ENCODE peak calls at places on chromosome 16, in six cellular contexts. A is ovary, U is AG04450, X is left ventricle myocardium inferior, W is thoracic aorta, N is tibial nerve. K is an unnamed sample.
A peak's percentile ranks its signal among the peaks of the same experiment; 100 is the strongest.

GRCh38 chr16:31505483-31505882 is 2.7 kb downstream of the RUSF1 start:
- DNase-seq in A (no peak), X (no peak), N (no peak), W (no peak), U (no peak), K (no peak)

GRCh38 chr16:89113152-89113547 is 19.5 kb downstream of the ACSF3 start:
- DNase-seq in W (no peak), U (no peak), N (no peak), X (peak; percentile 4), A (no peak), K (no peak)

GRCh38 chr16:89042711-89043551 is 50.7 kb upstream of the ACSF3 start:
- DNase-seq in W (no peak), N (no peak), X (no peak), A (no peak), U (no peak), K (no peak)

GRCh38 chr16:9003322-9003721 is 39.6 kb upstream of the USP7 start:
- DNase-seq in W (no peak), N (no peak), X (no peak), U (no peak), A (no peak), K (no peak)

GRCh38 chr16:27515874-27516353 is 33.8 kb downstream of the GTF3C1 start:
- DNase-seq in U (no peak), W (no peak), X (no peak), N (no peak), A (no peak), K (peak; percentile 44)

GRCh38 chr16:1093284-1094123 is 2.5 kb downstream of the C1QTNF8 start:
- DNase-seq in A (no peak), X (no peak), N (no peak), W (no peak), U (no peak), K (no peak)

GRCh38 chr16:23682181-23682580 is 3.5 kb downstream of the PLK1 start:
- DNase-seq in U (no peak), A (no peak), W (no peak), X (no peak), N (no peak), K (peak; percentile 75)

GRCh38 chr16:88413631-88414030 is 30.9 kb downstream of the ZNF469 start:
- DNase-seq in U (no peak), W (no peak), N (no peak), X (no peak), A (no peak), K (no peak)

DNA sequence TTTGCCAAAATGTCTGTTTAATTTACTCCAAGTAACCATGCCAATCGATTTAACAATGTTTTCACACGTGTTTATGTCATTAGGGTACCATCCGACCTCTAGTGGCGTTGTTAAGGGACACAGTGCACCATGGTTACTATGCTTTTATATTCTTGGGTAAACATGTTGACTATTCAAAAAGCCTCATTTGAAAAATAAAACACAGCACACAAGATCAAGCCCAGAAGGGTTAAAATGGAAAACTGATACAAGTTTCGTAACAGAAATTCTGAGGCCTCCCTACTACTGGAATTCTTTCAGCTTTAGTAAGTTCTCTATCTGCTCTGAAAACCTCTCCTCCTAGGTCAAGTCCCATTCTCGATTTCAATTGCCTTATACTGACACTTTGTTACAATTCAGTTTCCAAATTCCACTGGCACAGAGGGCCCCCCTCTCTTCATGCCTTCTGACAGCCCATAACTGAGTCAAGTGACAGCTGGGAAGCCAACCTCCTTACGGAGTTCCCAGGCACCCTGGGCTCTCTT is 2.1 kb downstream of the CFAP20 start:
- DNase-seq in A (no peak), X (no peak), U (no peak), W (no peak), N (peak; percentile 41), K (peak; percentile 72)
- H3K4me3 ChIP-seq in A (peak overlapping the region; percentile 19), X (peak overlapping the region; percentile 97), U (peak overlapping the region; percentile 91), W (peak overlapping the region; percentile 97), N (no peak overlapping the region), K (peak overlapping the region; percentile 91)

GRCh38 chr16:84726079-84726669 is 26.4 kb downstream of the USP10 start:
- DNase-seq in A (peak; percentile 95), N (peak; percentile 98), W (peak; percentile 62), U (peak; percentile 66), X (peak; percentile 92), K (peak; percentile 94)
- H3K4me3 ChIP-seq in A (no peak overlapping the region), N (no peak overlapping the region), W (peak overlapping the region; percentile 43), U (peak overlapping the region; percentile 0), X (peak overlapping the region; percentile 31), K (no peak overlapping the region)

GRCh38 chr16:5615868-5616642 is 518.5 kb upstream of the EEF2KMT start:
- DNase-seq in U (no peak), N (peak; percentile 7), W (no peak), A (no peak), X (peak; percentile 25), K (no peak)
- H3K4me3 ChIP-seq in U (no peak overlapping the region), N (no peak overlapping the region), W (no peak overlapping the region), A (no peak overlapping the region), X (no peak overlapping the region), K (no peak overlapping the region)

GRCh38 chr16:53780051-53780450 is 76.1 kb downstream of the FTO start:
- DNase-seq in W (no peak), N (no peak), U (no peak), A (no peak), X (no peak), K (no peak)
- H3K4me3 ChIP-seq in W (no peak overlapping the region), N (no peak overlapping the region), U (no peak overlapping the region), A (no peak overlapping the region), X (no peak overlapping the region), K (no peak overlapping the region)

DNA sequence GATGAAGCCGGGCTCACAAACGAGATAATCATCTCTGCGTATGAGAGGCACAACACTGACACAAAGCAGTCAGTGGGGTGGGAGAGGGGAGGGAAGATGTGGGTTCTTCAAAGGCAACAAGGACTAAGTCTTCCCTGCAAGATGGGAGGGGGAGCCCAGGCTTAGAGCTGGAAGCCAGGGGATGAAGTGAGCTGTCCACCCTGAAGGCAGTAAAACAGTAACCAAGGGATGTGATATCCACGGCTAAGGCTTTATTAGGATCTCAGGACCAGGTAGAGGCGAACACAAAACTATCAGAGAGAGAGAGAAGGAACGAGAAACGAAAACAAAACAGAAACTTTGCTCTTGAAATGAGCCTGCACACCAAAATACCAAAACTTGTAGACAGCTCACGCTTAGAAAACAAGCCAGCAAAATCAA is 115.9 kb downstream of the DYNLRB2 start:
- DNase-seq in X (no peak), W (no peak), A (no peak), N (no peak), U (no peak), K (no peak)
- H3K4me3 ChIP-seq in X (no peak overlapping the region), W (no peak overlapping the region), A (no peak overlapping the region), N (no peak overlapping the region), U (no peak overlapping the region), K (no peak overlapping the region)

GRCh38 chr16:86513471-86514277 is 3.3 kb downstream of the FOXF1 start:
- DNase-seq in W (no peak), X (no peak), U (no peak), N (no peak), A (no peak), K (peak; percentile 31)

GRCh38 chr16:86514656-86515376 is 4.5 kb downstream of the FOXF1 start:
- DNase-seq in U (no peak), X (no peak), A (no peak), W (no peak), N (no peak), K (no peak)

GRCh38 chr16:86512301-86512859 is 2.1 kb downstream of the FOXF1 start:
- DNase-seq in N (no peak), X (no peak), U (no peak), A (no peak), W (no peak), K (peak; percentile 78)

GRCh38 chr16:86511317-86512161 is 1.2 kb downstream of the FOXF1 start:
- DNase-seq in X (no peak), N (no peak), W (no peak), U (no peak), A (no peak), K (peak; percentile 43)

GRCh38 chr16:86512860-86513470 is 2.6 kb downstream of the FOXF1 start:
- DNase-seq in A (no peak), U (no peak), W (no peak), X (no peak), N (no peak), K (peak; percentile 34)
- H3K4me3 ChIP-seq in A (peak overlapping the region; percentile 59), U (peak overlapping the region; percentile 98), W (no peak overlapping the region), X (no peak overlapping the region), N (no peak overlapping the region), K (peak overlapping the region; percentile 74)

DNA sequence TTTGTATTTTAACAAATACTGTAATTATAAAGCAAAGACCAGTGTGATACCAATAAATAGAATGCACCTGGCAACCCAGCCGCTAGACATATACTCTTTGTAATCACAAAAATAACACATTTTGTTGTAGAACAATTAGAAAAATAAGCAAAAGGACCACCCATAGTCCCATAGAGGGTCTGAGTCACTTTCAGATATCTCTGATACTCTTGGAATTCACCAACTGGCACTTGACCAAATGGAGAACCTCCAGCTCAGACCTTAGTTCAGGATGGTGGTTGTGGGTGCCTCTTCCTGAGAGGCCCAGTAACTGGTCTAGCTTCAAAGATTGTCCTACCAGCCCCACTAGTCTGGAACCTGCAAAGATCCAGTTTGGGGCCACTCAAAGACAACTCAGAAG is 789 bp upstream of the TERF2 start:
- DNase-seq in N (no peak), U (no peak), W (no peak), X (no peak), A (no peak), K (peak; percentile 67)
- H3K4me3 ChIP-seq in N (peak overlapping the region; percentile 51), U (no peak overlapping the region), W (no peak overlapping the region), X (peak overlapping the region; percentile 86), A (no peak overlapping the region), K (no peak overlapping the region)

DNA sequence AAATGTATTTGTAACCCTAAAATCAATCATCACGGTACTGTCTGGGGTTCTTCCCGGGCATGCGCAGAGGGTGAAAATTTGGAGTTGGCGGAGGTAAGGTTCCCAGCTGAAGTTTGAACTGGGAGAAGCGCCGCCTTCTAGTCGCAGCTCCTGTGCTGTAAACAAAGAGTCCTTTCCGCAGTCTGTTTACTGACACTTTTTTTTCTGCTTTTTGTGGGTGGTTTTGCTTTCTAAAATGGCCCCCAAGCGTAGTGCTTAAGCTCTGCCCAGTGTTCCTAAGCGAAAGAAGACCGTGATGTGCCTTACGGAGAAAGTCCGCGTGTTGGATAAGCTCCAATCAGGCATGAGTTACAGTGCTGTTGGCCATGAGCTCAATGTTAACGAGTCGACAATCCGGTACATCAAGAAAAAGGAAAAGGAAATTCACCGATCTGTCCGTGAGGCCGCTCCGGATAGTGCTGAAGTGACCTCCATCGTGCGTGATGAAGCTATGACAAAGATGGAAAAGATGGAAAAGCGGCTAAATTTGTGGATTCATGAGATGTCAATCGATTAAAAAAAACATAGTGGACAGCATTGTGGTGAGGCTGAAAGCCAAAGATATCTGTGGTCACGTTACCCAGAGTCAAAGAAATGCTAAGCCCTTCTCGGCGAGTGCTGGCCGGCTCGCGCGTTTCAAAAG is 570 bp upstream of the CFDP1 start:
- DNase-seq in A (peak; percentile 72), U (peak; percentile 92), N (peak; percentile 73), W (peak; percentile 46), X (no peak), K (peak; percentile 98)
- H3K4me3 ChIP-seq in A (peak overlapping the region; percentile 99), U (peak overlapping the region; percentile 89), N (peak overlapping the region; percentile 91), W (peak overlapping the region; percentile 88), X (peak overlapping the region; percentile 95), K (peak overlapping the region; percentile 97)

GRCh38 chr16:85168732-85169256 is 56.5 kb upstream of the CIBAR2 start:
- DNase-seq in W (no peak), U (no peak), A (peak; percentile 89), X (peak; percentile 74), N (peak; percentile 51), K (peak; percentile 42)
- H3K4me3 ChIP-seq in W (peak overlapping the region; percentile 58), U (peak overlapping the region; percentile 38), A (peak overlapping the region; percentile 6), X (peak overlapping the region; percentile 63), N (no peak overlapping the region), K (peak overlapping the region; percentile 45)